ENCODE peak calls at places on chromosome 22, in six cellular contexts. M is tibial artery, S is AG04449, E is sigmoid colon, L is astrocyte of the spinal cord, H is cardiac muscle cell. Z is an unnamed sample.

GRCh38 chr22:50294319-50294656 is 13.2 kb downstream of the PLXNB2 start:
- DNase-seq in M (no peak), S (no peak), E (no peak), L (no peak), H (no peak), Z (no peak)

GRCh38 chr22:49928185-49928495 is 9.7 kb downstream of the CRELD2 start:
- DNase-seq in M (no peak), S (no peak), E (no peak), L (no peak), H (no peak), Z (peak)

GRCh38 chr22:21762712-21763581 is 27.4 kb upstream of the YPEL1 start:
- DNase-seq in M (no peak), S (no peak), E (no peak), L (no peak), H (no peak), Z (peak)

GRCh38 chr22:29128891-29129643 is 56.2 kb downstream of the KREMEN1 start:
- DNase-seq in M (no peak), S (no peak), E (peak), L (no peak), H (no peak), Z (no peak)

GRCh38 chr22:48782326-48782725 is 1045.3 kb downstream of the BRD1 start:
- DNase-seq in M (no peak), S (no peak), E (no peak), L (no peak), H (no peak), Z (no peak)

GRCh38 chr22:40417041-40417440 is 46.6 kb downstream of the SGSM3 start:
- DNase-seq in M (no peak), S (no peak), E (no peak), L (no peak), H (no peak), Z (peak)

GRCh38 chr22:42468841-42469240 is 36.6 kb upstream of the NFAM1 start:
- DNase-seq in M (no peak), S (no peak), E (no peak), L (no peak), H (no peak), Z (no peak)

GRCh38 chr22:38965614-38966378 is 8.4 kb downstream of the APOBEC3A start:
- DNase-seq in M (no peak), S (no peak), E (no peak), L (no peak), H (peak), Z (peak)

GRCh38 chr22:27982106-27982505 is 63.0 kb upstream of the PITPNB start:
- DNase-seq in M (no peak), S (no peak), E (no peak), L (no peak), H (no peak), Z (no peak)

GRCh38 chr22:37533995-37534394 is 14.8 kb upstream of the CARD10 start:
- DNase-seq in M (no peak), S (peak), E (no peak), L (peak), H (no peak), Z (no peak)

GRCh38 chr22:26615149-26615548 is 2.7 kb downstream of the CRYBB1 start:
- DNase-seq in M (no peak), S (no peak), E (no peak), L (no peak), H (no peak), Z (peak)

GRCh38 chr22:48719978-48720661 is 1107.6 kb downstream of the BRD1 start:
- DNase-seq in M (peak), S (no peak), E (peak), L (no peak), H (peak), Z (peak)

GRCh38 chr22:28710889-28711285 is 30.7 kb downstream of the CHEK2 start:
- DNase-seq in M (no peak), S (no peak), E (no peak), L (no peak), H (no peak), Z (no peak)

GRCh38 chr22:37920131-37920530 is 14.0 kb downstream of the MICALL1 start:
- DNase-seq in M (no peak), S (no peak), E (no peak), L (no peak), H (no peak), Z (no peak)

GRCh38 chr22:40534379-40535188 is 101.9 kb downstream of the MRTFA start:
- DNase-seq in M (no peak), S (no peak), E (no peak), L (peak), H (no peak), Z (peak)

GRCh38 chr22:29617922-29618629 is 14.6 kb downstream of the NF2 start:
- DNase-seq in M (no peak), S (no peak), E (no peak), L (peak), H (peak), Z (no peak)

GRCh38 chr22:25712661-25713400 is 29.2 kb upstream of the MYO18B start:
- DNase-seq in M (no peak), S (no peak), E (no peak), L (no peak), H (no peak), Z (no peak)

GRCh38 chr22:21669026-21669425 is 3.2 kb downstream of the PPIL2 start:
- DNase-seq in M (no peak), S (no peak), E (no peak), L (no peak), H (no peak), Z (no peak)

GRCh38 chr22:36379593-36380361 is 8.0 kb downstream of the MYH9 start:
- DNase-seq in M (peak), S (no peak), E (no peak), L (peak), H (no peak), Z (peak)
- H3K4me3 ChIP-seq in M (peak), S (peak), E (peak), L (no peak), H (no peak), Z (no peak)

GRCh38 chr22:46735747-46736608 is 2.1 kb downstream of the CERK start:
- DNase-seq in M (no peak), S (no peak), E (no peak), L (no peak), H (no peak), Z (peak)
- H3K4me3 ChIP-seq in M (peak), S (peak), E (peak), L (no peak), H (peak), Z (no peak)

GRCh38 chr22:20019661-20020532 is 1.0 kb upstream of the TANGO2 start:
- DNase-seq in M (no peak), S (no peak), E (no peak), L (no peak), H (no peak), Z (no peak)
- H3K4me3 ChIP-seq in M (peak), S (peak), E (peak), L (no peak), H (no peak), Z (no peak)

GRCh38 chr22:46026907-46027218 is 49.9 kb upstream of the WNT7B start:
- DNase-seq in M (peak), S (no peak), E (no peak), L (no peak), H (no peak), Z (no peak)

GRCh38 chr22:46027219-46028068 is 50.5 kb upstream of the WNT7B start:
- DNase-seq in M (peak), S (no peak), E (peak), L (no peak), H (peak), Z (peak)

GRCh38 chr22:46025225-46025972 is 48.4 kb upstream of the WNT7B start:
- DNase-seq in M (peak), S (no peak), E (peak), L (no peak), H (no peak), Z (peak)

GRCh38 chr22:46024136-46024840 is 47.3 kb upstream of the WNT7B start:
- DNase-seq in M (peak), S (no peak), E (peak), L (no peak), H (no peak), Z (peak)

DNA sequence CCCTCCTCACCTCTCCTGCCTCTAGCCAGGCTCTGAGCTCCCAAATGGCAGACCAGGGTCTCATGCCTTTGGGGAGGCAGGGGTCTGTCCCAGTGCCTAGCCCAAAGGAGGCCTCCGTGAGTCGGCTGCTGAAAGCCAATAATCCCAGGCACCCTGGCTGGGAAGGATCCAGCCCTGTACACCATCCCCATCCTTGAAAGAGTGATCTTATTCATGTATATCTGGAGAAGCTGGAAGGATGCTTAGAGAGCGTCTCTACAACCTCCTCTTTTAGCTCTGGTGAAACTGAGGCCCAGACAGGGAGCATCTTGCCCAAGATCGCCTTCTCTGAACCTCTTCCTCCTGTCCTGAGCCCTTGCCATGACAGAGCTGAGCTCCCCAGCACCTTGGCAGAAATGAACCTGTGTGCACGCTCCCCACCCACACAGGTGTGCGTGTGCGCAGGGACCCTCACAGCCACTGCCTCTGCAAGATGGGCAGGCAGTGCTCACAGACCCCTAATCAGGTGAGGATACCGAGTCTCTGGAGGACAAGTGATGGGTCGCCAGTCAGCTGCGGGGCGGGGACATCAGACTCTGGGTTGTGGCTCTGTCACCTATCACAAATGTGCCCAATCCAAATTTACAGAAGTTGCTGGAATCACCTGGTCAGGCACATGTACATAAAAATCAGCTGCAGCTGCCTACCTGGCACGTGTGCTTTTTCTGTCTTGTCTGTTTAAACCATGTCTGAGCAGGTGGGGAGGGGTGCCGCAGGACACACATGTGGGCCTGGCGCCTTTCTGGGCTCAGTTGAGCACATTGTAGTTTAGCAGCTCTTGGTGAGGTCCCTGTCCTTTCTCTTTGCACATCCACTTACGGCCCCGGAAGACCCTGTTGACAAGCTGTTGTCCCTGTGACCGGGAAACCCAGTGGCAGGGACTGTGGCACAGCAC is 49.3 kb upstream of the WNT7B start:
- DNase-seq in M (peak), S (no peak), E (peak), L (no peak), H (no peak), Z (peak)
- H3K4me3 ChIP-seq in M (peak), S (no peak), E (no peak), L (no peak), H (no peak), Z (no peak)

GRCh38 chr22:32335471-32335870 is 22.2 kb upstream of the RFPL3 start:
- DNase-seq in M (peak), S (no peak), E (no peak), L (no peak), H (no peak), Z (no peak)

GRCh38 chr22:32334640-32335365 is 22.9 kb upstream of the RFPL3 start:
- DNase-seq in M (peak), S (no peak), E (no peak), L (no peak), H (no peak), Z (no peak)

GRCh38 chr22:32337015-32337414 is 20.7 kb upstream of the RFPL3 start:
- DNase-seq in M (peak), S (no peak), E (no peak), L (no peak), H (no peak), Z (no peak)

GRCh38 chr22:32333769-32334639 is 23.7 kb upstream of the RFPL3 start:
- DNase-seq in M (peak), S (no peak), E (no peak), L (no peak), H (no peak), Z (no peak)

GRCh38 chr22:32336185-32336603 is 21.5 kb upstream of the RFPL3 start:
- DNase-seq in M (no peak), S (no peak), E (no peak), L (no peak), H (no peak), Z (peak)
- H3K4me3 ChIP-seq in M (no peak), S (no peak), E (no peak), L (no peak), H (no peak), Z (no peak)

Z was measured in H7.